ENCODE peak calls at places on chromosomes 2 and 18, in six cellular contexts. A is stimulated activated CD4-positive, alpha-beta T cell treated with anti-CD3 and anti-CD28 coated beads, Interleukin-15, amount 100 ng/mL, for 24 hours; F is neural crest cell; K is HFF-Myc; S is HuH-7.5; H is MM.1S. N is an unnamed sample.

GRCh38 chr2:32864337-32864736 is 82.4 kb upstream of the LTBP1 start:
- DNase-seq in A (no peak), F (no peak), K (no peak), S (no peak), H (no peak), N (no peak)

GRCh38 chr18:59140287-59140885 is 702 bp downstream of the SEC11C start:
- DNase-seq in A (no peak), F (peak), K (no peak), S (peak), H (peak), N (peak)

GRCh38 chr2:42385225-42385624 is 24.2 kb upstream of the COX7A2L start:
- DNase-seq in A (no peak), F (no peak), K (no peak), S (peak), H (no peak), N (peak)

GRCh38 chr18:45775241-45775676 is 50.2 kb upstream of the SIGLEC15 start:
- DNase-seq in A (peak), F (no peak), K (no peak), S (no peak), H (peak), N (peak)

GRCh38 chr2:165440367-165440766 is 29.1 kb upstream of the CSRNP3 start:
- DNase-seq in A (no peak), F (no peak), K (peak), S (no peak), H (no peak), N (peak)

GRCh38 chr18:79630266-79631095 is 49.1 kb upstream of the CTDP1 start:
- DNase-seq in A (no peak), F (no peak), K (no peak), S (no peak), H (no peak), N (no peak)

GRCh38 chr2:120847700-120848321 is 112.1 kb downstream of the GLI2 start:
- DNase-seq in A (no peak), F (no peak), K (no peak), S (no peak), H (no peak), N (no peak)

GRCh38 chr2:126368778-126369177 is 287.2 kb upstream of the GYPC start:
- DNase-seq in A (no peak), F (no peak), K (no peak), S (no peak), H (no peak), N (no peak)

GRCh38 chr2:181457121-181457740 is at the start of gene ITGA4:
- DNase-seq in A (peak), F (peak), K (peak), S (peak), H (peak), N (peak)

GRCh38 chr2:8154270-8154669 is 527.6 kb upstream of the ID2 start:
- DNase-seq in A (peak), F (no peak), K (no peak), S (no peak), H (no peak), N (no peak)

GRCh38 chr18:69455120-69455519 is 54.4 kb downstream of the DOK6 start:
- DNase-seq in A (no peak), F (no peak), K (no peak), S (no peak), H (no peak), N (no peak)

GRCh38 chr2:204027105-204027504 is 90.5 kb downstream of the ICOS start:
- DNase-seq in A (no peak), F (no peak), K (peak), S (no peak), H (peak), N (no peak)

GRCh38 chr2:71935291-71935848 is 212.3 kb downstream of the CYP26B1 start:
- DNase-seq in A (no peak), F (no peak), K (no peak), S (no peak), H (no peak), N (no peak)

GRCh38 chr2:111100087-111100764 is 20.5 kb upstream of the BCL2L11 start:
- DNase-seq in A (no peak), F (no peak), K (no peak), S (no peak), H (peak), N (no peak)

GRCh38 chr2:6352906-6353515 is 512.7 kb downstream of the CMPK2 start:
- DNase-seq in A (peak), F (peak), K (no peak), S (peak), H (no peak), N (peak)

GRCh38 chr2:7984693-7985353 is 697.0 kb upstream of the ID2 start:
- DNase-seq in A (peak), F (no peak), K (no peak), S (no peak), H (no peak), N (no peak)

GRCh38 chr2:239881031-239881471 is 144.1 kb downstream of the NDUFA10 start:
- DNase-seq in A (no peak), F (no peak), K (no peak), S (no peak), H (no peak), N (no peak)

GRCh38 chr2:238439093-238439849 is 12.5 kb downstream of the ASB1 start:
- DNase-seq in A (peak), F (no peak), K (no peak), S (no peak), H (no peak), N (no peak)

GRCh38 chr18:59917422-59917821 is 17.6 kb downstream of the PMAIP1 start:
- DNase-seq in A (no peak), F (no peak), K (no peak), S (no peak), H (no peak), N (no peak)

GRCh38 chr18:52979888-52980287 is 639.9 kb downstream of the DCC start:
- DNase-seq in A (no peak), F (peak), K (no peak), S (no peak), H (no peak), N (no peak)

GRCh38 chr18:75638223-75638596 is 210.7 kb upstream of the SMIM21 start:
- DNase-seq in A (no peak), F (no peak), K (peak), S (no peak), H (no peak), N (no peak)

GRCh38 chr2:72425996-72426395 is 278.3 kb upstream of the CYP26B1 start:
- DNase-seq in A (no peak), F (no peak), K (no peak), S (no peak), H (no peak), N (no peak)

GRCh38 chr2:228875152-228875875 is 395.8 kb downstream of the PID1 start:
- DNase-seq in A (no peak), F (no peak), K (peak), S (no peak), H (no peak), N (no peak)

GRCh38 chr2:208042450-208042849 is 17.1 kb upstream of the PLEKHM3 start:
- DNase-seq in A (no peak), F (no peak), K (no peak), S (no peak), H (no peak), N (no peak)

GRCh38 chr2:47675196-47675825 is 107.6 kb upstream of the MSH6 start:
- DNase-seq in A (no peak), F (no peak), K (no peak), S (no peak), H (no peak), N (no peak)

GRCh38 chr2:166138144-166138543 is 10.3 kb upstream of the SCN1A start:
- DNase-seq in A (no peak), F (no peak), K (no peak), S (no peak), H (no peak), N (no peak)

GRCh38 chr2:43458002-43458628 is 137.7 kb downstream of the THADA start:
- DNase-seq in A (no peak), F (no peak), K (no peak), S (no peak), H (no peak), N (no peak)